ENCODE peak calls at places on chromosomes 7 and 10, in five cellular contexts. I, L, Z, D and C are unnamed samples.

GRCh38 chr7:148914208-148914777 is 30.2 kb upstream of the EZH2 start:
- DNase-seq in I (peak), L (no peak), Z (peak), D (no peak), C (no peak)

GRCh38 chr7:101564778-101565211 is 64.3 kb downstream of the MYL10 start:
- DNase-seq in I (no peak), L (no peak), Z (no peak), D (no peak), C (no peak)

GRCh38 chr7:129376778-129377700 is 57.2 kb upstream of the STRIP2 start:
- DNase-seq in I (no peak), L (no peak), Z (peak), D (no peak), C (peak)

GRCh38 chr7:78530351-78530750 is 731.8 kb downstream of the PHTF2 start:
- DNase-seq in I (peak), L (no peak), Z (peak), D (peak), C (peak)

GRCh38 chr7:84841809-84842208 is 345.0 kb downstream of the SEMA3D start:
- DNase-seq in I (peak), L (no peak), Z (peak), D (no peak), C (no peak)

GRCh38 chr10:12819656-12820055 is 181.9 kb downstream of the CCDC3 start:
- DNase-seq in I (no peak), L (no peak), Z (no peak), D (no peak), C (no peak)

GRCh38 chr7:147509052-147509480 is 1081.5 kb upstream of the C7orf33 start:
- DNase-seq in I (no peak), L (no peak), Z (peak), D (no peak), C (peak)

GRCh38 chr7:133065301-133065700 is 16.6 kb downstream of the CHCHD3 start:
- DNase-seq in I (no peak), L (no peak), Z (no peak), D (no peak), C (no peak)

GRCh38 chr7:104664648-104665047 is 336.2 kb downstream of the LHFPL3 start:
- DNase-seq in I (no peak), L (no peak), Z (no peak), D (no peak), C (no peak)

GRCh38 chr10:127866276-127867013 is 26.3 kb downstream of the CLRN3 start:
- DNase-seq in I (no peak), L (no peak), Z (no peak), D (no peak), C (no peak)

GRCh38 chr7:155773531-155773930 is 38.7 kb downstream of the SHH start:
- DNase-seq in I (no peak), L (no peak), Z (no peak), D (no peak), C (no peak)

GRCh38 chr7:70539622-70540021 is 592.3 kb upstream of the GALNT17 start:
- DNase-seq in I (no peak), L (no peak), Z (no peak), D (peak), C (no peak)

GRCh38 chr7:16900212-16900768 is 18.5 kb upstream of the AGR3 start:
- DNase-seq in I (no peak), L (no peak), Z (no peak), D (no peak), C (no peak)